ENCODE peak calls at places on chromosomes 7 and 10, in eight cellular contexts. V is IMR-90, N is BJ, E is chondrocyte, C is endothelial cell, F is AG10803, A is brain microvascular endothelial cell, X is omental fat pad. O is an unnamed sample.
A peak's percentile ranks its signal among the peaks of the same experiment; 100 is the strongest.

GRCh38 chr10:123287594-123288247 is 133.5 kb downstream of the BUB3 start:
- DNase-seq in X (no peak), C (no peak), V (peak; percentile 2), N (no peak), F (no peak), A (peak; percentile 7), E (no peak), O (no peak)

GRCh38 chr7:80981405-80981804 is 62.6 kb upstream of the SEMA3C start:
- DNase-seq in V (no peak), C (no peak), A (no peak), E (no peak), X (no peak), N (no peak), F (no peak), O (no peak)

GRCh38 chr7:11182736-11183135 is 209.1 kb downstream of the PHF14 start:
- DNase-seq in F (peak; percentile 83), C (no peak), N (no peak), V (peak; percentile 36), E (no peak), X (no peak), A (peak; percentile 78), O (no peak)

GRCh38 chr7:135761751-135762488 is 13.3 kb upstream of the FAM180A start:
- DNase-seq in N (no peak), A (peak; percentile 75), X (no peak), V (peak; percentile 59), E (no peak), F (peak; percentile 85), C (peak; percentile 9), O (no peak)

GRCh38 chr10:29728541-29729049 is 93.8 kb upstream of the SVIL start:
- DNase-seq in X (no peak), C (no peak), A (no peak), E (no peak), N (no peak), F (no peak), V (no peak), O (no peak)

GRCh38 chr7:5692845-5693278 is 88.6 kb downstream of the RNF216 start:
- DNase-seq in C (no peak), F (peak; percentile 57), E (no peak), V (peak; percentile 82), X (no peak), A (peak; percentile 73), N (no peak), O (no peak)

GRCh38 chr7:12257582-12257981 is 46.5 kb downstream of the TMEM106B start:
- DNase-seq in X (no peak), A (peak; percentile 36), N (no peak), E (no peak), C (no peak), F (peak; percentile 9), V (peak; percentile 39), O (no peak)

GRCh38 chr7:123944395-123944794 is 19.4 kb downstream of the SPAM1 start:
- DNase-seq in A (no peak), C (no peak), X (no peak), V (no peak), N (no peak), E (no peak), F (no peak), O (no peak)

GRCh38 chr7:78052112-78052511 is 253.5 kb downstream of the PHTF2 start:
- DNase-seq in C (no peak), F (no peak), V (no peak), A (no peak), X (no peak), E (no peak), N (no peak), O (no peak)

GRCh38 chr7:44280636-44280992 is 44.8 kb downstream of the CAMK2B start:
- DNase-seq in N (no peak), E (peak; percentile 38), X (peak; percentile 8), C (no peak), F (no peak), A (no peak), V (no peak), O (peak; percentile 22)

GRCh38 chr7:73894851-73895441 is 34.0 kb downstream of the TMEM270 start:
- DNase-seq in C (no peak), N (peak; percentile 99), V (peak; percentile 96), X (peak; percentile 32), A (peak; percentile 89), F (peak; percentile 99), E (no peak), O (no peak)

GRCh38 chr10:112835933-112836564 is 114.0 kb upstream of the TCF7L2 start:
- DNase-seq in A (no peak), C (no peak), N (no peak), X (no peak), F (peak; percentile 31), E (no peak), V (no peak), O (no peak)

GRCh38 chr7:12921751-12922345 is 234.4 kb downstream of the ARL4A start:
- DNase-seq in N (no peak), A (no peak), X (no peak), V (no peak), C (no peak), E (no peak), F (no peak), O (no peak)

GRCh38 chr7:117413160-117413559 is 14.1 kb downstream of the ASZ1 start:
- DNase-seq in C (no peak), A (no peak), F (no peak), V (no peak), N (no peak), X (no peak), E (no peak), O (no peak)

GRCh38 chr7:115851291-115851690 is 179.3 kb downstream of the TFEC start:
- DNase-seq in N (peak; percentile 19), C (no peak), V (peak; percentile 73), X (no peak), E (no peak), A (peak; percentile 28), F (peak; percentile 62), O (no peak)

GRCh38 chr7:29208410-29209250 is 14.1 kb downstream of the CHN2 start:
- DNase-seq in X (no peak), F (no peak), E (no peak), N (no peak), A (no peak), C (no peak), V (no peak), O (no peak)

GRCh38 chr7:2821161-2821841 is 22.8 kb downstream of the GNA12 start:
- DNase-seq in V (peak; percentile 83), F (peak; percentile 90), X (no peak), C (no peak), N (peak; percentile 62), A (no peak), E (no peak), O (no peak)

GRCh38 chr7:100963874-100964273 is 5.5 kb upstream of the MUC12 start:
- DNase-seq in E (no peak), A (no peak), X (no peak), F (no peak), C (no peak), N (no peak), V (no peak), O (no peak)

GRCh38 chr7:71679480-71679879 is 547.5 kb downstream of the GALNT17 start:
- DNase-seq in V (no peak), C (no peak), N (no peak), A (no peak), F (no peak), E (no peak), X (no peak), O (no peak)

GRCh38 chr7:19752045-19752444 is 21.4 kb downstream of the TMEM196 start:
- DNase-seq in V (no peak), C (no peak), A (no peak), X (no peak), N (no peak), E (no peak), F (peak; percentile 24), O (no peak)

GRCh38 chr10:3397231-3397630 is 224.6 kb upstream of the PITRM1 start:
- DNase-seq in N (no peak), E (no peak), X (no peak), C (no peak), V (peak; percentile 40), A (peak; percentile 50), F (no peak), O (no peak)

GRCh38 chr7:31788445-31788844 is 101.4 kb downstream of the PPP1R17 start:
- DNase-seq in A (no peak), C (no peak), V (peak; percentile 59), F (no peak), X (no peak), N (no peak), E (no peak), O (no peak)

GRCh38 chr7:28364082-28364481 is 48.2 kb upstream of the CREB5 start:
- DNase-seq in A (no peak), C (no peak), V (no peak), F (no peak), N (no peak), X (no peak), E (no peak), O (no peak)

GRCh38 chr7:48255046-48255445 is 83.8 kb downstream of the ABCA13 start:
- DNase-seq in X (no peak), V (peak; percentile 86), F (peak; percentile 65), C (no peak), E (no peak), A (peak; percentile 76), N (no peak), O (no peak)

GRCh38 chr7:92973964-92974363 is 137.6 kb upstream of the CDK6 start:
- DNase-seq in V (peak; percentile 64), C (no peak), E (no peak), X (no peak), A (no peak), N (peak; percentile 10), F (peak; percentile 65), O (no peak)

DNA sequence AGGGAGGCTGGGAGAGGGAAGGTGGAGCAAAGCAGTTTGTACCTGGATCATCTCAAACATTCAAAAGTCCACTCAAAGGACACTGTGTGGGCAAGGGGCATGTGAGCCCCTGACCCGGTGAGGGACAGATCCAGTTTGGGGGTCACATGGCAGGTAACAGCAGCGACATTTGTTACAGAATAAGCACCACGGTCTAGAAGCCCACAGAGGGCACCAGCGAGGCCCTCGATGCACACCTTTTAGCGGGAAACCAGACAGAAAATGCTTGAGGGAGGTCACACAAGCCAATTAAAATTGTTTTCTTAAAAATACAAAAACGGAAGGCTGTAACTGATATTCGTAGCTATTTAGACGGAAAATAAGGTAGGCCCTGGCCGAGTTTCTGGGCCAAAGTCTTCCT is 144.4 kb downstream of the ZMYND11 start:
- DNase-seq in E (no peak), C (no peak), A (no peak), F (no peak), V (no peak), X (no peak), N (no peak), O (no peak)
- TF ChIP-seq CTCF in E (peak; percentile 34), C (no peak), A (no peak), F (no peak), V (no peak), X (no peak), N (no peak), O (no peak)

GRCh38 chr10:96513686-96514551 is at the start of gene TLL2:
- DNase-seq in F (peak; percentile 86), X (peak; percentile 54), N (peak; percentile 47), A (peak; percentile 85), V (peak; percentile 84), E (no peak), C (peak; percentile 91), O (peak; percentile 88)
- TF ChIP-seq CTCF in F (peak; percentile 52), X (no peak), N (peak; percentile 67), A (peak; percentile 64), V (peak; percentile 58), E (peak; percentile 85), C (peak; percentile 39), O (peak; percentile 62)

GRCh38 chr7:66075590-66076458 is at the start of gene ASL:
- DNase-seq in A (peak; percentile 80), C (peak; percentile 94), X (peak; percentile 63), V (peak; percentile 86), E (no peak), N (peak; percentile 50), F (peak; percentile 86), O (peak; percentile 83)
- TF ChIP-seq CTCF in A (peak; percentile 11), C (no peak), X (no peak), V (no peak), E (peak; percentile 46), N (no peak), F (no peak), O (no peak)

GRCh38 chr10:71379118-71379781 is 17.5 kb upstream of the CDH23 start:
- DNase-seq in X (no peak), E (no peak), V (no peak), F (no peak), A (no peak), N (no peak), C (no peak), O (no peak)
- TF ChIP-seq CTCF in X (no peak), E (no peak), V (no peak), F (no peak), A (no peak), N (no peak), C (no peak), O (no peak)